ENCODE peak calls at places on chromosomes 13 and 19, in seven cellular contexts. Q, X, H, D, R, C and G are unnamed samples.

GRCh38 chr19:43774103-43774939 is 6.5 kb downstream of the KCNN4 start:
- DNase-seq in Q (no peak), X (no peak), H (no peak), D (no peak), R (no peak), C (no peak), G (no peak)

GRCh38 chr19:6811906-6812305 is 39.4 kb downstream of the VAV1 start:
- DNase-seq in Q (peak), X (no peak), H (no peak), D (no peak), R (no peak), C (no peak), G (no peak)

GRCh38 chr19:19464339-19465098 is 50.8 kb downstream of the TSSK6 start:
- DNase-seq in Q (no peak), X (no peak), H (no peak), D (no peak), R (no peak), C (no peak), G (no peak)

GRCh38 chr19:9836021-9836420 is 903 bp downstream of the PIN1 start:
- DNase-seq in Q (no peak), X (no peak), H (no peak), D (peak), R (no peak), C (no peak), G (no peak)

GRCh38 chr19:1253514-1254080 is 5.2 kb downstream of the MIDN start:
- DNase-seq in Q (no peak), X (no peak), H (no peak), D (no peak), R (no peak), C (no peak), G (no peak)

GRCh38 chr13:41651413-41652068 is 194.2 kb downstream of the RGCC start:
- DNase-seq in Q (no peak), X (no peak), H (no peak), D (no peak), R (no peak), C (no peak), G (no peak)

GRCh38 chr13:62320129-62320724 is 904.6 kb upstream of the PCDH20 start:
- DNase-seq in Q (peak), X (no peak), H (no peak), D (peak), R (no peak), C (no peak), G (no peak)

GRCh38 chr19:49490287-49491029 is 3.0 kb downstream of the RPL13A start:
- DNase-seq in Q (no peak), X (no peak), H (no peak), D (no peak), R (no peak), C (no peak), G (no peak)

GRCh38 chr13:24323036-24323738 is 13.8 kb downstream of the C1QTNF9 start:
- DNase-seq in Q (no peak), X (no peak), H (no peak), D (no peak), R (no peak), C (no peak), G (no peak)

GRCh38 chr19:2166741-2167738 is 3.3 kb downstream of the DOT1L start:
- DNase-seq in Q (peak), X (no peak), H (peak), D (no peak), R (peak), C (no peak), G (peak)

GRCh38 chr19:46847528-46847927 is 3.1 kb downstream of the AP2S1 start:
- DNase-seq in Q (no peak), X (no peak), H (no peak), D (no peak), R (no peak), C (no peak), G (no peak)

GRCh38 chr19:35309481-35310279 is 17.7 kb downstream of the MAG start:
- DNase-seq in Q (no peak), X (no peak), H (no peak), D (no peak), R (no peak), C (no peak), G (no peak)

GRCh38 chr19:7908078-7908699 is 4.5 kb downstream of the MAP2K7 start:
- DNase-seq in Q (no peak), X (no peak), H (peak), D (no peak), R (no peak), C (no peak), G (no peak)

GRCh38 chr13:58476176-58476575 is 844.6 kb downstream of the PCDH17 start:
- DNase-seq in Q (no peak), X (no peak), H (no peak), D (no peak), R (no peak), C (no peak), G (no peak)

GRCh38 chr13:77475345-77476084 is 60.0 kb upstream of the SCEL start:
- DNase-seq in Q (no peak), X (no peak), H (no peak), D (no peak), R (no peak), C (no peak), G (no peak)